ENCODE peak calls at places on chromosomes 12 and 14, in ten cellular contexts. One of them, this sample, is unnamed.

GRCh38 chr14:74712499-74713394 is at the start of the genes AREL1 and FCF1:
- DNase-seq in neural progenitor cell: peak
- DNase-seq in astrocyte of the hippocampus: peak
- DNase-seq in caudate nucleus: no peak
- DNase-seq in Right ventricle myocardium superior: peak
- DNase-seq in stimulated activated CD8-positive, alpha-beta memory T cell treated with anti-CD3 and anti-CD28 coated beads, Interleukin-2, amount 100 ng/mL, for 1 hour: peak
- DNase-seq in choroid plexus epithelial cell: peak
- DNase-seq in smooth muscle cell of the brain vasculature: peak
- DNase-seq in hepatic stellate cell: peak
- DNase-seq in GM23248: peak
- DNase-seq in this sample: peak

GRCh38 chr12:100518376-100518775 is 44.7 kb downstream of the NR1H4 start:
- DNase-seq in neural progenitor cell: no peak
- DNase-seq in caudate nucleus: no peak
- DNase-seq in stimulated activated CD8-positive, alpha-beta memory T cell treated with anti-CD3 and anti-CD28 coated beads, Interleukin-2, amount 100 ng/mL, for 1 hour: no peak
- DNase-seq in GM23248: no peak
- DNase-seq in astrocyte of the hippocampus: no peak
- DNase-seq in choroid plexus epithelial cell: no peak
- DNase-seq in smooth muscle cell of the brain vasculature: no peak
- DNase-seq in Right ventricle myocardium superior: no peak
- DNase-seq in hepatic stellate cell: no peak
- DNase-seq in this sample: no peak

GRCh38 chr12:54723653-54724256 is 75.6 kb upstream of the DCD start:
- DNase-seq in caudate nucleus: no peak
- DNase-seq in neural progenitor cell: peak
- DNase-seq in choroid plexus epithelial cell: peak
- DNase-seq in Right ventricle myocardium superior: no peak
- DNase-seq in GM23248: peak
- DNase-seq in hepatic stellate cell: no peak
- DNase-seq in smooth muscle cell of the brain vasculature: no peak
- DNase-seq in stimulated activated CD8-positive, alpha-beta memory T cell treated with anti-CD3 and anti-CD28 coated beads, Interleukin-2, amount 100 ng/mL, for 1 hour: no peak
- DNase-seq in astrocyte of the hippocampus: peak
- DNase-seq in this sample: no peak

GRCh38 chr12:43100231-43100630 is 451.8 kb downstream of the ADAMTS20 start:
- DNase-seq in neural progenitor cell: no peak
- DNase-seq in choroid plexus epithelial cell: no peak
- DNase-seq in hepatic stellate cell: no peak
- DNase-seq in stimulated activated CD8-positive, alpha-beta memory T cell treated with anti-CD3 and anti-CD28 coated beads, Interleukin-2, amount 100 ng/mL, for 1 hour: no peak
- DNase-seq in astrocyte of the hippocampus: no peak
- DNase-seq in caudate nucleus: no peak
- DNase-seq in Right ventricle myocardium superior: no peak
- DNase-seq in smooth muscle cell of the brain vasculature: no peak
- DNase-seq in GM23248: no peak
- DNase-seq in this sample: no peak

GRCh38 chr14:68766299-68767247 is 26.3 kb downstream of the ZFP36L1 start:
- DNase-seq in Right ventricle myocardium superior: no peak
- DNase-seq in choroid plexus epithelial cell: no peak
- DNase-seq in hepatic stellate cell: no peak
- DNase-seq in neural progenitor cell: no peak
- DNase-seq in astrocyte of the hippocampus: no peak
- DNase-seq in stimulated activated CD8-positive, alpha-beta memory T cell treated with anti-CD3 and anti-CD28 coated beads, Interleukin-2, amount 100 ng/mL, for 1 hour: no peak
- DNase-seq in caudate nucleus: no peak
- DNase-seq in GM23248: no peak
- DNase-seq in smooth muscle cell of the brain vasculature: no peak
- DNase-seq in this sample: no peak

GRCh38 chr14:66196670-66197069 is 289.5 kb upstream of the CCDC196 start:
- DNase-seq in smooth muscle cell of the brain vasculature: no peak
- DNase-seq in neural progenitor cell: peak
- DNase-seq in caudate nucleus: no peak
- DNase-seq in Right ventricle myocardium superior: no peak
- DNase-seq in stimulated activated CD8-positive, alpha-beta memory T cell treated with anti-CD3 and anti-CD28 coated beads, Interleukin-2, amount 100 ng/mL, for 1 hour: no peak
- DNase-seq in GM23248: no peak
- DNase-seq in astrocyte of the hippocampus: no peak
- DNase-seq in choroid plexus epithelial cell: no peak
- DNase-seq in hepatic stellate cell: no peak
- DNase-seq in this sample: no peak

GRCh38 chr12:99758997-99759396 is 111.4 kb downstream of the GARIN6 start:
- DNase-seq in smooth muscle cell of the brain vasculature: no peak
- DNase-seq in stimulated activated CD8-positive, alpha-beta memory T cell treated with anti-CD3 and anti-CD28 coated beads, Interleukin-2, amount 100 ng/mL, for 1 hour: no peak
- DNase-seq in neural progenitor cell: no peak
- DNase-seq in choroid plexus epithelial cell: no peak
- DNase-seq in GM23248: no peak
- DNase-seq in hepatic stellate cell: no peak
- DNase-seq in Right ventricle myocardium superior: no peak
- DNase-seq in astrocyte of the hippocampus: no peak
- DNase-seq in caudate nucleus: no peak
- DNase-seq in this sample: no peak

GRCh38 chr12:114888458-114888857 is 204.5 kb upstream of the TBX3 start:
- DNase-seq in choroid plexus epithelial cell: peak
- DNase-seq in hepatic stellate cell: no peak
- DNase-seq in GM23248: peak
- DNase-seq in neural progenitor cell: no peak
- DNase-seq in stimulated activated CD8-positive, alpha-beta memory T cell treated with anti-CD3 and anti-CD28 coated beads, Interleukin-2, amount 100 ng/mL, for 1 hour: no peak
- DNase-seq in Right ventricle myocardium superior: no peak
- DNase-seq in astrocyte of the hippocampus: no peak
- DNase-seq in caudate nucleus: no peak
- DNase-seq in smooth muscle cell of the brain vasculature: no peak
- DNase-seq in this sample: no peak

GRCh38 chr12:47554046-47554653 is 151.7 kb downstream of the RPAP3 start:
- DNase-seq in caudate nucleus: no peak
- DNase-seq in astrocyte of the hippocampus: peak
- DNase-seq in neural progenitor cell: no peak
- DNase-seq in Right ventricle myocardium superior: no peak
- DNase-seq in smooth muscle cell of the brain vasculature: no peak
- DNase-seq in GM23248: no peak
- DNase-seq in hepatic stellate cell: no peak
- DNase-seq in choroid plexus epithelial cell: no peak
- DNase-seq in stimulated activated CD8-positive, alpha-beta memory T cell treated with anti-CD3 and anti-CD28 coated beads, Interleukin-2, amount 100 ng/mL, for 1 hour: no peak
- DNase-seq in this sample: no peak

GRCh38 chr12:13289644-13290285 is 93.2 kb downstream of the EMP1 start:
- DNase-seq in GM23248: peak
- DNase-seq in caudate nucleus: no peak
- DNase-seq in astrocyte of the hippocampus: no peak
- DNase-seq in choroid plexus epithelial cell: no peak
- DNase-seq in Right ventricle myocardium superior: peak
- DNase-seq in stimulated activated CD8-positive, alpha-beta memory T cell treated with anti-CD3 and anti-CD28 coated beads, Interleukin-2, amount 100 ng/mL, for 1 hour: no peak
- DNase-seq in smooth muscle cell of the brain vasculature: no peak
- DNase-seq in neural progenitor cell: no peak
- DNase-seq in hepatic stellate cell: no peak
- DNase-seq in this sample: no peak

GRCh38 chr14:73461478-73462077 is 3.2 kb upstream of the NUMB start:
- DNase-seq in Right ventricle myocardium superior: no peak
- DNase-seq in choroid plexus epithelial cell: no peak
- DNase-seq in caudate nucleus: no peak
- DNase-seq in neural progenitor cell: no peak
- DNase-seq in hepatic stellate cell: no peak
- DNase-seq in GM23248: no peak
- DNase-seq in astrocyte of the hippocampus: no peak
- DNase-seq in smooth muscle cell of the brain vasculature: no peak
- DNase-seq in stimulated activated CD8-positive, alpha-beta memory T cell treated with anti-CD3 and anti-CD28 coated beads, Interleukin-2, amount 100 ng/mL, for 1 hour: no peak
- DNase-seq in this sample: no peak

GRCh38 chr14:59629384-59630158 is 53.0 kb upstream of the CCDC175 start:
- DNase-seq in astrocyte of the hippocampus: no peak
- DNase-seq in GM23248: no peak
- DNase-seq in stimulated activated CD8-positive, alpha-beta memory T cell treated with anti-CD3 and anti-CD28 coated beads, Interleukin-2, amount 100 ng/mL, for 1 hour: no peak
- DNase-seq in choroid plexus epithelial cell: no peak
- DNase-seq in smooth muscle cell of the brain vasculature: no peak
- DNase-seq in caudate nucleus: no peak
- DNase-seq in hepatic stellate cell: no peak
- DNase-seq in neural progenitor cell: no peak
- DNase-seq in Right ventricle myocardium superior: no peak
- DNase-seq in this sample: no peak

GRCh38 chr12:124700810-124701594 is 133.6 kb upstream of the NCOR2 start:
- DNase-seq in smooth muscle cell of the brain vasculature: no peak
- DNase-seq in stimulated activated CD8-positive, alpha-beta memory T cell treated with anti-CD3 and anti-CD28 coated beads, Interleukin-2, amount 100 ng/mL, for 1 hour: no peak
- DNase-seq in GM23248: peak
- DNase-seq in hepatic stellate cell: peak
- DNase-seq in Right ventricle myocardium superior: peak
- DNase-seq in astrocyte of the hippocampus: peak
- DNase-seq in caudate nucleus: no peak
- DNase-seq in neural progenitor cell: peak
- DNase-seq in choroid plexus epithelial cell: peak
- DNase-seq in this sample: peak

GRCh38 chr12:24109381-24110039 is 160.0 kb upstream of the SOX5 start:
- DNase-seq in smooth muscle cell of the brain vasculature: peak
- DNase-seq in stimulated activated CD8-positive, alpha-beta memory T cell treated with anti-CD3 and anti-CD28 coated beads, Interleukin-2, amount 100 ng/mL, for 1 hour: no peak
- DNase-seq in caudate nucleus: no peak
- DNase-seq in neural progenitor cell: peak
- DNase-seq in hepatic stellate cell: no peak
- DNase-seq in choroid plexus epithelial cell: peak
- DNase-seq in astrocyte of the hippocampus: peak
- DNase-seq in Right ventricle myocardium superior: no peak
- DNase-seq in GM23248: peak
- DNase-seq in this sample: no peak

GRCh38 chr12:40622246-40622838 is 69.9 kb upstream of the CNTN1 start:
- DNase-seq in astrocyte of the hippocampus: peak
- DNase-seq in choroid plexus epithelial cell: peak
- DNase-seq in stimulated activated CD8-positive, alpha-beta memory T cell treated with anti-CD3 and anti-CD28 coated beads, Interleukin-2, amount 100 ng/mL, for 1 hour: no peak
- DNase-seq in caudate nucleus: peak
- DNase-seq in smooth muscle cell of the brain vasculature: peak
- DNase-seq in neural progenitor cell: peak
- DNase-seq in hepatic stellate cell: peak
- DNase-seq in GM23248: peak
- DNase-seq in Right ventricle myocardium superior: no peak
- DNase-seq in this sample: peak

GRCh38 chr14:22271838-22272237 is 317.2 kb downstream of the DAD1 start:
- DNase-seq in GM23248: no peak
- DNase-seq in astrocyte of the hippocampus: no peak
- DNase-seq in neural progenitor cell: no peak
- DNase-seq in smooth muscle cell of the brain vasculature: no peak
- DNase-seq in hepatic stellate cell: no peak
- DNase-seq in Right ventricle myocardium superior: no peak
- DNase-seq in caudate nucleus: no peak
- DNase-seq in choroid plexus epithelial cell: no peak
- DNase-seq in stimulated activated CD8-positive, alpha-beta memory T cell treated with anti-CD3 and anti-CD28 coated beads, Interleukin-2, amount 100 ng/mL, for 1 hour: no peak
- DNase-seq in this sample: no peak

GRCh38 chr12:131364903-131365820 is 345.7 kb upstream of the SFSWAP start:
- DNase-seq in neural progenitor cell: no peak
- DNase-seq in caudate nucleus: no peak
- DNase-seq in GM23248: no peak
- DNase-seq in choroid plexus epithelial cell: no peak
- DNase-seq in hepatic stellate cell: no peak
- DNase-seq in smooth muscle cell of the brain vasculature: no peak
- DNase-seq in astrocyte of the hippocampus: no peak
- DNase-seq in Right ventricle myocardium superior: no peak
- DNase-seq in stimulated activated CD8-positive, alpha-beta memory T cell treated with anti-CD3 and anti-CD28 coated beads, Interleukin-2, amount 100 ng/mL, for 1 hour: no peak
- DNase-seq in this sample: no peak

GRCh38 chr12:14828896-14829295 is 14.4 kb downstream of the ART4 start:
- DNase-seq in smooth muscle cell of the brain vasculature: no peak
- DNase-seq in Right ventricle myocardium superior: no peak
- DNase-seq in neural progenitor cell: peak
- DNase-seq in stimulated activated CD8-positive, alpha-beta memory T cell treated with anti-CD3 and anti-CD28 coated beads, Interleukin-2, amount 100 ng/mL, for 1 hour: no peak
- DNase-seq in hepatic stellate cell: peak
- DNase-seq in choroid plexus epithelial cell: peak
- DNase-seq in astrocyte of the hippocampus: peak
- DNase-seq in caudate nucleus: no peak
- DNase-seq in GM23248: peak
- DNase-seq in this sample: no peak